ENCODE peak calls at places on chromosomes 2 and 18, in seven cellular contexts. N, U, D, E, Q, M and X are unnamed samples.

GRCh38 chr18:42255908-42256765 is 301.1 kb downstream of the PIK3C3 start:
- DNase-seq in U (no peak), N (no peak), E (no peak), D (no peak), Q (no peak), M (no peak), X (no peak)

GRCh38 chr2:219495531-219496122 is 3.1 kb upstream of the GMPPA start:
- DNase-seq in N (peak; percentile 26), U (no peak), Q (peak; percentile 74), M (peak; percentile 59), D (peak; percentile 67), E (peak; percentile 82), X (peak; percentile 69)

GRCh38 chr2:60837123-60837522 is 44.3 kb upstream of the REL start:
- DNase-seq in E (no peak), N (no peak), D (no peak), M (no peak), U (no peak), Q (no peak), X (no peak)

GRCh38 chr18:3921826-3922225 is 471.9 kb downstream of the TGIF1 start:
- DNase-seq in U (no peak), Q (no peak), N (no peak), E (no peak), D (no peak), M (no peak), X (no peak)

GRCh38 chr2:232137748-232138147 is 176.2 kb downstream of the DIS3L2 start:
- DNase-seq in N (no peak), Q (peak; percentile 36), D (no peak), U (no peak), E (no peak), M (no peak), X (peak; percentile 36)

GRCh38 chr2:240930631-240931318 is 24.6 kb downstream of the CROCC2 start:
- DNase-seq in M (no peak), N (no peak), E (no peak), Q (no peak), U (no peak), D (peak; percentile 13), X (no peak)

GRCh38 chr2:54122939-54123338 is 7.5 kb downstream of the ACYP2 start:
- DNase-seq in E (peak; percentile 60), N (no peak), M (no peak), D (peak; percentile 50), Q (peak; percentile 51), U (peak; percentile 56), X (peak; percentile 58)

GRCh38 chr2:74632209-74632938 is 15.8 kb downstream of the M1AP start:
- DNase-seq in N (no peak), E (peak; percentile 42), U (no peak), Q (peak; percentile 43), D (no peak), M (no peak), X (peak; percentile 27)

GRCh38 chr2:164913640-164914346 is 41.5 kb downstream of the SLC38A11 start:
- DNase-seq in U (no peak), Q (peak; percentile 51), D (no peak), M (no peak), N (no peak), E (peak; percentile 70), X (peak; percentile 58)

GRCh38 chr2:218567797-218568189 is 358 bp downstream of the USP37 start:
- DNase-seq in D (no peak), U (no peak), N (no peak), E (no peak), Q (no peak), M (no peak), X (no peak)

GRCh38 chr2:203759692-203760365 is 53.4 kb downstream of the CD28 start:
- DNase-seq in E (peak; percentile 61), N (no peak), U (no peak), M (no peak), D (no peak), Q (peak; percentile 53), X (peak; percentile 38)

GRCh38 chr2:16160281-16161084 is 220.1 kb downstream of the MYCN start:
- DNase-seq in D (no peak), U (no peak), M (no peak), N (no peak), E (no peak), Q (no peak), X (no peak)

GRCh38 chr2:153101187-153101586 is 377.4 kb downstream of the RPRM start:
- DNase-seq in M (no peak), Q (peak; percentile 4), U (no peak), E (no peak), D (no peak), N (no peak), X (no peak)

GRCh38 chr2:215332876-215333600 is 21.2 kb downstream of the ATIC start:
- DNase-seq in N (no peak), E (no peak), M (no peak), D (no peak), U (no peak), Q (no peak), X (no peak)

GRCh38 chr2:36530983-36531354 is 67.0 kb downstream of the FEZ2 start:
- DNase-seq in M (no peak), E (peak; percentile 89), Q (peak; percentile 94), N (no peak), U (no peak), D (peak; percentile 56), X (peak; percentile 93)

GRCh38 chr2:223764796-223765195 is 72.6 kb downstream of the AP1S3 start:
- DNase-seq in D (no peak), N (no peak), Q (no peak), E (no peak), M (no peak), U (no peak), X (no peak)

GRCh38 chr18:48721308-48721707 is 182.5 kb downstream of the CTIF start:
- DNase-seq in U (no peak), D (no peak), M (no peak), E (no peak), Q (no peak), N (no peak), X (no peak)

GRCh38 chr2:120576509-120577474 is 158.9 kb upstream of the GLI2 start:
- DNase-seq in U (no peak), Q (peak; percentile 66), D (peak; percentile 83), N (no peak), M (peak; percentile 49), E (peak; percentile 29), X (peak; percentile 82)

GRCh38 chr2:126973745-126974144 is 75.1 kb downstream of the TEX51 start:
- DNase-seq in N (no peak), Q (no peak), D (no peak), U (no peak), M (no peak), E (no peak), X (no peak)

GRCh38 chr2:126972272-126972626 is 73.6 kb downstream of the TEX51 start:
- DNase-seq in E (no peak), N (no peak), Q (no peak), M (no peak), D (no peak), U (no peak), X (no peak)

GRCh38 chr2:126970583-126970982 is 71.9 kb downstream of the TEX51 start:
- DNase-seq in N (no peak), D (no peak), M (no peak), U (no peak), Q (no peak), E (peak; percentile 32), X (no peak)

GRCh38 chr2:126971162-126971480 is 72.4 kb downstream of the TEX51 start:
- DNase-seq in D (no peak), Q (no peak), E (no peak), N (no peak), U (no peak), M (no peak), X (no peak)

GRCh38 chr2:126971481-126972271 is 73.0 kb downstream of the TEX51 start:
- DNase-seq in D (peak; percentile 62), E (peak; percentile 85), U (no peak), N (peak; percentile 47), M (peak; percentile 81), Q (peak; percentile 72), X (peak; percentile 76)
- H3K4me3 ChIP-seq in D (no peak overlapping the region), E (peak overlapping the region; percentile 56), U (peak overlapping the region; percentile 35), N (peak overlapping the region; percentile 49), M (no peak overlapping the region), Q (peak overlapping the region; percentile 49), X (peak overlapping the region; percentile 51)

GRCh38 chr2:151614159-151614558 is 120.1 kb downstream of the NEB start:
- DNase-seq in M (no peak), N (no peak), Q (no peak), D (no peak), E (no peak), U (no peak), X (no peak)
- TF ChIP-seq CTCF in M (no peak), N (no peak), Q (no peak), D (no peak), E (no peak), U (no peak), X (no peak)

GRCh38 chr2:8611712-8612111 is 70.1 kb upstream of the ID2 start:
- DNase-seq in Q (no peak), D (no peak), M (no peak), E (no peak), N (no peak), U (no peak), X (no peak)
- H3K4me3 ChIP-seq in Q (no peak overlapping the region), D (no peak overlapping the region), M (no peak overlapping the region), E (no peak overlapping the region), N (no peak overlapping the region), U (no peak overlapping the region), X (no peak overlapping the region)

GRCh38 chr2:47007826-47008225 is 92.2 kb upstream of the MCFD2 start:
- DNase-seq in U (no peak), D (no peak), Q (no peak), M (no peak), E (no peak), N (no peak), X (no peak)

GRCh38 chr2:47004905-47005495 is 89.4 kb upstream of the MCFD2 start:
- DNase-seq in E (no peak), M (no peak), N (no peak), U (no peak), Q (no peak), D (no peak), X (no peak)

GRCh38 chr2:47007221-47007825 is 91.7 kb upstream of the MCFD2 start:
- DNase-seq in Q (no peak), E (no peak), N (no peak), D (no peak), U (no peak), M (no peak), X (no peak)

GRCh38 chr2:47005687-47006086 is 90.1 kb upstream of the MCFD2 start:
- DNase-seq in E (no peak), D (no peak), Q (no peak), N (no peak), U (no peak), M (no peak), X (no peak)

DNA sequence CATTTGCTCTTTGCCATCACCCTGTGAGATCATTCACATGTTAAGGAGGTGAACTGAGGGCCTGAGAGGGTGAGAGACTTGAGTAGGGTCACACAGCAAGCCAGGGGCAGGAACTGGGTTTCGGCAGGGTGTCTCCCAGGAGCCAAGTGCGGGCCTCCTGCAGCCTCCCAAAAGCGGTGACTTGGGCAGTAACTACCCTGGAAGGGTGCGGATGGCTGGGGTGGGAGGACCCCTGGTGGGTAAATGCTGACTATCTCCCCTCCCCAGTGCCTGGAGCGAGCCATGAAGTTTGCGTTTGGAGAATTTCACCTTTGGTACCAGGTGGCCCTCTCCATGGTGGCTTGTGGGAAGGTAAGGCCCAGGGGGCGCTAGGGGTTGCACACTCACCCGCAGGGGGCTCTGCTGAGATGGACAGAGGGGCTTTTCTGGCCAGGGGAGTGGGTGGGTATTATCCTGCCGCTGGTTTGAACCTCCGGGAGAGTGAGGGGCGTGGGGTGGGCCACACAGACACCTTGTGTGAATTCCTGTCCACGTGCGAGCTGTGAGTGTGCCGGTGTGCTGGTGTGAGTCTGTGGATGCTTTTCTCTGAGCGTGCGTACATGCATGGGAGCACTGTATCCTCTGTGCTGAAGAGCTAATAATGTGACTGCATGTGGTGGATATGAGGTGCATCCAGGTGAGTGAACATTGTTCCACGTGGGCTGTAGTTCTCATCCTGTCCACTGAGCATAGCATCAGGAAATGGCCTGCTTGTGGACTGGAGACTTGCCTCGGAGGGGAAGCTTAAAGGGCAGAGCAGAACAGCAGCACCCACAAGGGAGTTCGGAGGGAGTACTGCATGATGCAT is 91.0 kb upstream of the MCFD2 start:
- DNase-seq in U (no peak), Q (no peak), D (no peak), E (no peak), N (no peak), M (no peak), X (no peak)
- TF ChIP-seq CTCF in U (no peak), Q (no peak), D (no peak), E (no peak), N (no peak), M (no peak), X (no peak)